ENCODE peak calls at places on chromosomes 16 and 17, in ten cellular contexts. J, D, S, Q, C, W, N, U, M and V are unnamed samples.

GRCh38 chr17:49337900-49338299 is 24.1 kb downstream of the ZNF652 start:
- DNase-seq in J (no peak), D (no peak), S (no peak), Q (no peak), C (no peak), W (no peak), N (no peak), U (no peak), M (no peak), V (no peak)

GRCh38 chr16:88978608-88979346 is 1.8 kb upstream of the CBFA2T3 start:
- DNase-seq in J (no peak), D (no peak), S (peak; percentile 75), Q (no peak), C (no peak), W (no peak), N (no peak), U (no peak), M (no peak), V (no peak)

GRCh38 chr16:23635958-23636357 is 5.2 kb downstream of the PALB2 start:
- DNase-seq in J (no peak), D (no peak), S (no peak), Q (no peak), C (no peak), W (no peak), N (no peak), U (no peak), M (no peak), V (no peak)

GRCh38 chr16:65689726-65690125 is 567.9 kb upstream of the CDH11 start:
- DNase-seq in J (no peak), D (no peak), S (no peak), Q (no peak), C (no peak), W (no peak), N (no peak), U (no peak), M (no peak), V (no peak)

GRCh38 chr16:20799599-20799998 is 6.7 kb downstream of the ERI2 start:
- DNase-seq in J (no peak), D (no peak), S (no peak), Q (peak; percentile 53), C (no peak), W (peak; percentile 32), N (no peak), U (no peak), M (no peak), V (no peak)

GRCh38 chr17:76394166-76394565 is 9.8 kb downstream of the SPHK1 start:
- DNase-seq in J (no peak), D (no peak), S (no peak), Q (no peak), C (no peak), W (no peak), N (no peak), U (no peak), M (no peak), V (no peak)

GRCh38 chr16:11233727-11234376 is 22.2 kb downstream of the SOCS1 start:
- DNase-seq in J (no peak), D (no peak), S (peak; percentile 55), Q (peak; percentile 64), C (no peak), W (no peak), N (no peak), U (no peak), M (no peak), V (no peak)

GRCh38 chr17:38562215-38562569 is 43.6 kb downstream of the SRCIN1 start:
- DNase-seq in J (no peak), D (no peak), S (no peak), Q (no peak), C (no peak), W (no peak), N (no peak), U (no peak), M (no peak), V (no peak)

GRCh38 chr17:76026714-76027158 is 370 bp downstream of the EVPL start:
- DNase-seq in J (peak; percentile 85), D (no peak), S (no peak), Q (no peak), C (no peak), W (no peak), N (no peak), U (no peak), M (no peak), V (no peak)

GRCh38 chr16:74742051-74742481 is 32.6 kb downstream of the FA2H start:
- DNase-seq in J (no peak), D (no peak), S (no peak), Q (no peak), C (no peak), W (no peak), N (no peak), U (no peak), M (no peak), V (no peak)

GRCh38 chr17:72591500-72592241 is 470.9 kb downstream of the SOX9 start:
- DNase-seq in J (peak; percentile 73), D (no peak), S (no peak), Q (peak; percentile 58), C (no peak), W (peak; percentile 79), N (no peak), U (no peak), M (no peak), V (no peak)

GRCh38 chr17:81556175-81556691 is 4.1 kb upstream of the FAAP100 start:
- DNase-seq in J (no peak), D (no peak), S (no peak), Q (no peak), C (no peak), W (no peak), N (no peak), U (no peak), M (no peak), V (no peak)

GRCh38 chr17:42521036-42521435 is 15.0 kb upstream of the NAGLU start:
- DNase-seq in J (no peak), D (no peak), S (no peak), Q (no peak), C (no peak), W (no peak), N (no peak), U (no peak), M (no peak), V (no peak)

GRCh38 chr16:1072526-1073261 is at the start of gene SSTR5:
- DNase-seq in J (no peak), D (no peak), S (peak; percentile 73), Q (peak; percentile 52), C (no peak), W (peak; percentile 43), N (no peak), U (no peak), M (no peak), V (no peak)

GRCh38 chr16:1070084-1070987 is 2.2 kb upstream of the SSTR5 start:
- DNase-seq in J (no peak), D (no peak), S (no peak), Q (no peak), C (no peak), W (peak; percentile 69), N (no peak), U (no peak), M (no peak), V (no peak)

GRCh38 chr16:1071561-1072225 is 854 bp upstream of the SSTR5 start:
- DNase-seq in J (no peak), D (no peak), S (no peak), Q (no peak), C (no peak), W (no peak), N (no peak), U (no peak), M (no peak), V (no peak)

GRCh38 chr16:1069154-1069553 is 3.4 kb upstream of the SSTR5 start:
- DNase-seq in J (no peak), D (no peak), S (peak; percentile 40), Q (peak; percentile 68), C (no peak), W (no peak), N (no peak), U (no peak), M (no peak), V (no peak)

GRCh38 chr16:1071009-1071408 is 1.5 kb upstream of the SSTR5 start:
- DNase-seq in J (no peak), D (no peak), S (no peak), Q (no peak), C (no peak), W (no peak), N (no peak), U (no peak), M (no peak), V (no peak)
- H3K27me3 ChIP-seq in J (peaks cover 62% of the 10 kb centered on the region), D (peaks cover 91% of the 10 kb centered on the region), S (peaks cover 5% of the 10 kb centered on the region), Q (no peaks in the 10 kb centered on the region), C (no peaks in the 10 kb centered on the region), W (peaks cover 54% of the 10 kb centered on the region), N (peaks cover 95% of the 10 kb centered on the region), U (peaks cover 15% of the 10 kb centered on the region), M (peaks cover 96% of the 10 kb centered on the region), V (no peaks in the 10 kb centered on the region)

DNA sequence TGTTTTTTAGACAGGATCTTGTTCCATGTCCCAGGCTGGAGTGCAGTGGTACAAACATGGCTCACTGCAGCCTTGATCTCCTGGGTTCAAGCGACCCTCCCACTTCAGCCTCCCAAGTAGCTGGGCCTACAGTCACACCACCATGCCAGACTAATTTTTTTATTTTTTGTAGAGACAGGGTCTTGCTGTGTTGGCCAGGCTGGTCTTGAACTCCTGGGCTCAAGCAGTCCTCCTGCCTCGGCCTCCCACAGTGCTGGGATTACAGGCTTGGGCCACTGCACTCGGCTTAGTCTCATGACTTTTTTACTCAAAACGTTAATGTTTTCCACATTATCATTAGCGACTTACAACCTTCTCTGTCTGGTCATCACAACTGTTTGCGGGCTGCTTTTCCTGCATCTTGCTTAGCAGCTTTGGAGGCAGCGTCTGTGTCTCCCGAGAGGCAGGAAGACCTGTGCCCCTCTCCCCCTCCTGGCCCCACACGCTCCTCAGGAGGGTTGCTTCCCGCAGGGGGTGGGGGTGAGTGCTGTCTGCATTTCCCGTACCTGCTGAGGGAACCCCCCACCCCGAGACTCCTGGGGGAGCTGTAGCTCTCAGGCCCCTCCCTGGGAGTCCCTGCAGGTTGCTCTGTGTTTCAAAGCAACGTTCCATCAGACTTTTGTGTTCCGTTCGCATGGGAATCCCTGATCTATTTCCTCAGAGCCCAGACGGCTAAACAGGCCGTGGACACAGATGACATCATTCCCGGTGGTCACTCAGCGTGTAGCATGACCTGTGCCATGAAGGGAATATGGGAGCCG is 52.6 kb downstream of the PGS1 start:
- DNase-seq in J (no peak), D (no peak), S (no peak), Q (peak; percentile 47), C (no peak), W (no peak), N (no peak), U (no peak), M (no peak), V (no peak)
- H3K27ac ChIP-seq in J (no peak overlapping the region), D (no peak overlapping the region), S (no peak overlapping the region), Q (peak overlapping the region; percentile 63), C (no peak overlapping the region), W (no peak overlapping the region), N (no peak overlapping the region), U (no peak overlapping the region), M (no peak overlapping the region), V (peak overlapping the region; percentile 80)

GRCh38 chr17:40726919-40727318 is 23.4 kb upstream of the KRT24 start:
- DNase-seq in J (no peak), D (no peak), S (no peak), Q (peak; percentile 47), C (no peak), W (peak; percentile 18), N (no peak), U (no peak), M (no peak), V (no peak)
- TF ChIP-seq CTCF in J (peak; percentile 51), D (no peak), S (no peak), Q (peak; percentile 47), C (peak; percentile 21), W (peak; percentile 52), N (no peak), U (no peak), M (no peak), V (no peak)

GRCh38 chr17:79446347-79446746 is 164.5 kb downstream of the RBFOX3 start:
- DNase-seq in J (no peak), D (no peak), S (no peak), Q (no peak), C (no peak), W (no peak), N (no peak), U (no peak), M (no peak), V (no peak)
- H3K27me3 ChIP-seq in J (no peaks in the 10 kb centered on the region), D (no peaks in the 10 kb centered on the region), S (no peaks in the 10 kb centered on the region), Q (no peaks in the 10 kb centered on the region), C (no peaks in the 10 kb centered on the region), W (no peaks in the 10 kb centered on the region), N (no peaks in the 10 kb centered on the region), U (no peaks in the 10 kb centered on the region), M (peaks cover 40% of the 10 kb centered on the region), V (no peaks in the 10 kb centered on the region)